ENCODE peak calls at places on chromosomes 13 and 19, in five cellular contexts. O is vagina, Y is keratinocyte, N is left ventricle myocardium inferior, A is AG09309. C is an unnamed sample.

GRCh38 chr13:51714663-51715168 is 89.2 kb downstream of the DHRS12 start:
- DNase-seq in O (no peak), Y (peak), N (no peak), A (no peak), C (no peak)

GRCh38 chr13:44591316-44591715 is 15.2 kb upstream of the TSC22D1 start:
- DNase-seq in O (no peak), Y (no peak), N (no peak), A (no peak), C (no peak)

GRCh38 chr19:50222691-50223438 is 19.4 kb downstream of the MYH14 start:
- DNase-seq in O (no peak), Y (no peak), N (no peak), A (no peak), C (no peak)

GRCh38 chr19:32296694-32297093 is 48.7 kb upstream of the ZNF507 start:
- DNase-seq in O (no peak), Y (no peak), N (no peak), A (no peak), C (no peak)

GRCh38 chr19:22783651-22784050 is 300 bp downstream of the ZNF99 start:
- DNase-seq in O (no peak), Y (no peak), N (no peak), A (no peak), C (no peak)

GRCh38 chr13:97058417-97058816 is 64.1 kb upstream of the OXGR1 start:
- DNase-seq in O (no peak), Y (no peak), N (no peak), A (no peak), C (no peak)

GRCh38 chr13:39875583-39875982 is 220.1 kb downstream of the COG6 start:
- DNase-seq in O (no peak), Y (no peak), N (no peak), A (no peak), C (no peak)

GRCh38 chr13:29162638-29163037 is 342.5 kb downstream of the MTUS2 start:
- DNase-seq in O (no peak), Y (no peak), N (no peak), A (no peak), C (no peak)

GRCh38 chr19:982567-983170 is 1.5 kb upstream of the WDR18 start:
- DNase-seq in O (no peak), Y (no peak), N (peak), A (no peak), C (no peak)

GRCh38 chr19:50465986-50466771 is 10.1 kb upstream of the EMC10 start:
- DNase-seq in O (no peak), Y (no peak), N (no peak), A (no peak), C (no peak)

GRCh38 chr13:44274838-44275237 is 98.8 kb upstream of the SERP2 start:
- DNase-seq in O (no peak), Y (no peak), N (no peak), A (no peak), C (no peak)

GRCh38 chr19:2363419-2363818 is 3.4 kb downstream of the TMPRSS9 start:
- DNase-seq in O (no peak), Y (no peak), N (no peak), A (no peak), C (no peak)

GRCh38 chr19:40740747-40741146 is 9.5 kb downstream of the ACTMAP start:
- DNase-seq in O (no peak), Y (no peak), N (peak), A (peak), C (no peak)

GRCh38 chr13:108269601-108270328 is at the start of gene TNFSF13B:
- DNase-seq in O (no peak), Y (no peak), N (peak), A (no peak), C (no peak)
- TF ChIP-seq CTCF in O (no peak), Y (no peak), N (no peak), A (no peak), C (no peak)

DNA sequence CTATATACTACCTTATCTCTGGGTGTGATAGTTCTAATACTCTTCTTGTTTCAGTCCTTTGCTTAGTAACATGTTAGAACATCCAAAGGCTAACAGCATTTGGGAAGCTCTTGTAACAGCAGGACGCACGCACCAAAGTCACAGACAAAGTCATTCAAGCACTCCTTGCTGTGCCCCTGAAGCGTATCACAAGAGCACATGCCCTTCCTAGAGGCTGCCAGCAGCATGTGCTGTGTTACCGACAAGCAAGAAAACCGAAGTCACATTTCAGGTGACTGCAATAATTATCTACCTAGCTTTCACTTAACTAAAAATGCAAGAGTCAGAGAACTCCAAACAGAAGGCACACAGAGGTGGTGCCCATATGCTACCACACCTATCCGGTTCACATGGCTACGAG is 194.1 kb downstream of the KLF12 start:
- DNase-seq in O (no peak), Y (no peak), N (peak), A (no peak), C (no peak)
- H3K4me3 ChIP-seq in O (no peak), Y (no peak), N (no peak), A (no peak), C (no peak)

DNA sequence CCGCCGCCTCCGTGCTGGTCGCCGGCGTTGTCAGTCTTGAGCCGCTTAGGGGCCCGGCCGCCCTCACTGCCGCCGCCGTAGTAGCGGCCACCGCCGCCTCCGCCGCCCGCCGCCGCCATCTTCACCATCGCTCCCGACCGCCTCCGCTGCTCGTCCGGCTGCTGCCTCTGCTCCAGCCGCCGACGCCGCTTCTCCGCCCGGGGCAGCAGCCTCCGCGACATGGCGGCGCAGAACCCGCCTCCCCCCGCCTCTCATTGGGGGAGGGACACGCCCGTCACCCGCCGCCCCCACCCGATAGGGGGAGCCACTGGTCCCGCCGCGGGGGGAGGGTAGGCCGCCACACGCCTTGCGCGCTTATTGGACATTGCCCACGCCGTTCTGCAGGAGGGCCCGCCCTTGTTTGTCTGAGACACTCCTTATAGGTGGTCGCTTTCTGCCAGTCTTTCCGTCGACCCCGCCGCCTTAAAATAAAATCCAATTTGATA is at the start of gene HNRNPL:
- DNase-seq in O (no peak), Y (no peak), N (no peak), A (no peak), C (no peak)
- TF ChIP-seq CTCF in O (peak), Y (peak), N (peak), A (peak), C (peak)

GRCh38 chr19:54162884-54163283 is 3.4 kb upstream of the LENG1 start:
- DNase-seq in O (no peak), Y (no peak), N (no peak), A (no peak), C (no peak)

GRCh38 chr19:54162241-54162805 is 2.8 kb upstream of the LENG1 start:
- DNase-seq in O (no peak), Y (no peak), N (peak), A (no peak), C (no peak)

GRCh38 chr19:54160182-54160811 is 776 bp upstream of the LENG1 start:
- DNase-seq in O (no peak), Y (no peak), N (no peak), A (no peak), C (no peak)

GRCh38 chr19:54159352-54160181 is at the start of gene LENG1:
- DNase-seq in O (peak), Y (peak), N (peak), A (peak), C (peak)

GRCh38 chr19:54160948-54161347 is 1.4 kb upstream of the LENG1 start:
- DNase-seq in O (no peak), Y (no peak), N (no peak), A (no peak), C (no peak)
- H3K4me3 ChIP-seq in O (no peak), Y (peak), N (peak), A (peak), C (peak)

GRCh38 chr13:21606251-21606650 is 2.3 kb upstream of the MICU2 start:
- DNase-seq in O (no peak), Y (no peak), N (no peak), A (no peak), C (no peak)

GRCh38 chr13:21608961-21609360 is 5.0 kb upstream of the MICU2 start:
- DNase-seq in O (no peak), Y (no peak), N (no peak), A (no peak), C (no peak)

GRCh38 chr13:21606781-21607180 is 2.8 kb upstream of the MICU2 start:
- DNase-seq in O (no peak), Y (no peak), N (no peak), A (no peak), C (no peak)

GRCh38 chr13:21603531-21604448 is at the start of gene MICU2:
- DNase-seq in O (no peak), Y (peak), N (peak), A (peak), C (peak)
- TF ChIP-seq CTCF in O (no peak), Y (no peak), N (peak), A (no peak), C (no peak)

DNA sequence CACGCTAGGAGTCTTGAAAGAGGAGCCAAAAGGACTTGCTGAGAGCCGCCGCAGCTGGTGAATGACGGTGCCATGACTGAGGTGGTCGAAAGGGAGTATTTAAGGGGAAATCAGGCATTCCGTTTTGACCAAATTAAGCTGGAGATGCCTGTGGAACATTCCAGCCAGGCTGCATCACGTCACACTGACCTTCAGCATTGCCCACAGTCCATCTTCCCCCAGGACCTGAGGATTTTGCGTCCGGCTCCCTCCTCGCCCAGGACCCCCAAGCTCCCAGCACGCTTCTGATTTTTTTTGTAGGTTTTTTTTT is 12.0 kb downstream of the CYTH2 start:
- DNase-seq in O (no peak), Y (no peak), N (no peak), A (no peak), C (no peak)
- H3K4me3 ChIP-seq in O (peak), Y (no peak), N (peak), A (no peak), C (no peak)

GRCh38 chr13:60756306-60756705 is 359.3 kb downstream of the TDRD3 start:
- DNase-seq in O (no peak), Y (no peak), N (no peak), A (no peak), C (no peak)

GRCh38 chr13:60757481-60757880 is 360.5 kb downstream of the TDRD3 start:
- DNase-seq in O (no peak), Y (no peak), N (no peak), A (no peak), C (no peak)

GRCh38 chr13:60759499-60759898 is 362.5 kb downstream of the TDRD3 start:
- DNase-seq in O (no peak), Y (no peak), N (no peak), A (no peak), C (peak)

GRCh38 chr13:60755380-60756163 is 358.6 kb downstream of the TDRD3 start:
- DNase-seq in O (no peak), Y (no peak), N (no peak), A (no peak), C (no peak)

GRCh38 chr13:60758637-60759036 is 361.6 kb downstream of the TDRD3 start:
- DNase-seq in O (no peak), Y (no peak), N (no peak), A (no peak), C (no peak)
- TF ChIP-seq CTCF in O (no peak), Y (no peak), N (no peak), A (no peak), C (no peak)

DNA sequence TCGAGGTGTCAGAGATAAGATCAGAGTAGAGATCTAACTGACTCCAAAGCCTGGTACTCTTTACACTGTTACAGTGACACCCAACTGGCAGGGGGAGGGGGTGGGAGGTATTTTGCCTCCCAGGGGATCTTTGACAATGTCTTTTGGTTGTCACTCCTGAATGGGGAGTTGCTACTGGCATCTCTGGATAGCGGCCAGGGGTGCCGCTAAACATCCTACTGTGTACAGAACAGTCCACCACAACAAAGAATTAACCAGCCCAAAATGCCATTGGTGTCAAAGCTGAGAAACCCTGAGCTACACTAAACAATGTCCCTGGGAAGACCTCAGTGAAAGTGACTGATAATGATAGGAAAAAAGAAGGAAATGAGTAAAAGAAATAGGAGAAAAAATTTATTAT is 3.2 kb downstream of the FPR3 start:
- DNase-seq in O (no peak), Y (no peak), N (no peak), A (no peak), C (no peak)
- H3K4me3 ChIP-seq in O (no peak), Y (no peak), N (peak), A (no peak), C (no peak)

C was measured in kidney epithelial cell.